ENCODE peak calls at places on chromosomes 5 and 9, in five cellular contexts. One of them, this sample, is unnamed. For H3K36me3, the result is how much of the 10 kb centered on the place peaks cover.

GRCh38 chr9:136618578-136619547 is 43.9 kb upstream of the EGFL7 start:
- DNase-seq in left lung: peak
- DNase-seq in H1: no peak
- DNase-seq in SK-N-SH: no peak
- DNase-seq in CD8-positive, alpha-beta T cell: no peak
- DNase-seq in this sample: no peak

GRCh38 chr9:94839398-94839797 is 112.9 kb downstream of the AOPEP start:
- DNase-seq in left lung: no peak
- DNase-seq in H1: no peak
- DNase-seq in SK-N-SH: no peak
- DNase-seq in CD8-positive, alpha-beta T cell: no peak
- DNase-seq in this sample: no peak

GRCh38 chr5:36526537-36526936 is 79.9 kb upstream of the SLC1A3 start:
- DNase-seq in left lung: no peak
- DNase-seq in H1: no peak
- DNase-seq in SK-N-SH: no peak
- DNase-seq in CD8-positive, alpha-beta T cell: no peak
- DNase-seq in this sample: no peak

GRCh38 chr9:17852108-17852507 is 273.2 kb downstream of the SH3GL2 start:
- DNase-seq in left lung: no peak
- DNase-seq in H1: no peak
- DNase-seq in SK-N-SH: no peak
- DNase-seq in CD8-positive, alpha-beta T cell: no peak
- DNase-seq in this sample: no peak

GRCh38 chr5:1945606-1946005 is 62.9 kb upstream of the IRX4 start:
- DNase-seq in left lung: no peak
- DNase-seq in H1: no peak
- DNase-seq in SK-N-SH: no peak
- DNase-seq in CD8-positive, alpha-beta T cell: no peak
- DNase-seq in this sample: no peak

GRCh38 chr9:118689280-118689679 is 680.0 kb downstream of the BRINP1 start:
- DNase-seq in left lung: no peak
- DNase-seq in H1: no peak
- DNase-seq in SK-N-SH: no peak
- DNase-seq in CD8-positive, alpha-beta T cell: no peak
- DNase-seq in this sample: no peak

GRCh38 chr5:81755320-81755719 is 4.4 kb upstream of the SSBP2 start:
- DNase-seq in left lung: no peak
- DNase-seq in H1: no peak
- DNase-seq in SK-N-SH: no peak
- DNase-seq in CD8-positive, alpha-beta T cell: no peak
- DNase-seq in this sample: no peak

GRCh38 chr9:107240260-107240659 is 42.8 kb upstream of the RAD23B start:
- DNase-seq in left lung: no peak
- DNase-seq in H1: no peak
- DNase-seq in SK-N-SH: no peak
- DNase-seq in CD8-positive, alpha-beta T cell: no peak
- DNase-seq in this sample: no peak

GRCh38 chr9:104906441-104907277 is 21.3 kb downstream of the ABCA1 start:
- DNase-seq in left lung: no peak
- DNase-seq in H1: peak
- DNase-seq in SK-N-SH: no peak
- DNase-seq in CD8-positive, alpha-beta T cell: no peak
- DNase-seq in this sample: no peak

GRCh38 chr5:22242532-22242931 is 610.6 kb downstream of the CDH12 start:
- DNase-seq in left lung: no peak
- DNase-seq in H1: no peak
- DNase-seq in SK-N-SH: peak
- DNase-seq in CD8-positive, alpha-beta T cell: no peak
- DNase-seq in this sample: no peak

GRCh38 chr5:114412509-114413171 is 50.8 kb downstream of the KCNN2 start:
- DNase-seq in left lung: no peak
- DNase-seq in H1: no peak
- DNase-seq in SK-N-SH: no peak
- DNase-seq in CD8-positive, alpha-beta T cell: no peak
- DNase-seq in this sample: no peak

GRCh38 chr9:114619205-114619758 is 8.2 kb downstream of the TMEM268 start:
- DNase-seq in left lung: peak
- DNase-seq in H1: no peak
- DNase-seq in SK-N-SH: no peak
- DNase-seq in CD8-positive, alpha-beta T cell: no peak
- DNase-seq in this sample: no peak

GRCh38 chr5:56415356-56415765 is 182.2 kb upstream of the ANKRD55 start:
- DNase-seq in left lung: peak
- DNase-seq in H1: no peak
- DNase-seq in SK-N-SH: no peak
- DNase-seq in CD8-positive, alpha-beta T cell: no peak
- DNase-seq in this sample: peak

GRCh38 chr9:130110166-130110565 is 56.5 kb downstream of the GPR107 start:
- DNase-seq in left lung: no peak
- DNase-seq in H1: no peak
- DNase-seq in SK-N-SH: no peak
- DNase-seq in CD8-positive, alpha-beta T cell: no peak
- DNase-seq in this sample: no peak

GRCh38 chr9:12657998-12658397 is 35.2 kb upstream of the TYRP1 start:
- DNase-seq in left lung: no peak
- DNase-seq in H1: no peak
- DNase-seq in SK-N-SH: no peak
- DNase-seq in CD8-positive, alpha-beta T cell: no peak
- DNase-seq in this sample: no peak

GRCh38 chr5:52950686-52951085 is 38.5 kb upstream of the ITGA2 start:
- DNase-seq in left lung: no peak
- DNase-seq in H1: no peak
- DNase-seq in SK-N-SH: no peak
- DNase-seq in CD8-positive, alpha-beta T cell: no peak
- DNase-seq in this sample: no peak

GRCh38 chr5:118980438-118980837 is 7.9 kb downstream of the DTWD2 start:
- DNase-seq in left lung: no peak
- DNase-seq in H1: no peak
- DNase-seq in SK-N-SH: no peak
- DNase-seq in CD8-positive, alpha-beta T cell: no peak
- DNase-seq in this sample: no peak

GRCh38 chr5:3226171-3226570 is 369.5 kb upstream of the IRX1 start:
- DNase-seq in left lung: no peak
- DNase-seq in H1: no peak
- DNase-seq in SK-N-SH: no peak
- DNase-seq in CD8-positive, alpha-beta T cell: no peak
- DNase-seq in this sample: no peak

GRCh38 chr9:91711755-91712591 is 238.1 kb downstream of the ROR2 start:
- DNase-seq in left lung: no peak
- DNase-seq in H1: no peak
- DNase-seq in SK-N-SH: no peak
- DNase-seq in CD8-positive, alpha-beta T cell: peak
- DNase-seq in this sample: no peak
- H3K4me3 ChIP-seq in left lung: no peak
- H3K4me3 ChIP-seq in H1: no peak
- H3K4me3 ChIP-seq in SK-N-SH: no peak
- H3K4me3 ChIP-seq in CD8-positive, alpha-beta T cell: peak
- H3K4me3 ChIP-seq in this sample: no peak

GRCh38 chr5:143406408-143406807 is 2.9 kb upstream of the NR3C1 start:
- DNase-seq in left lung: no peak
- DNase-seq in H1: no peak
- DNase-seq in SK-N-SH: no peak
- DNase-seq in CD8-positive, alpha-beta T cell: no peak
- DNase-seq in this sample: no peak

GRCh38 chr5:143403607-143404415 is at the start of gene NR3C1:
- DNase-seq in left lung: peak
- DNase-seq in H1: peak
- DNase-seq in SK-N-SH: peak
- DNase-seq in CD8-positive, alpha-beta T cell: peak
- DNase-seq in this sample: peak

GRCh38 chr5:143404416-143405062 is 1.1 kb upstream of the NR3C1 start:
- DNase-seq in left lung: peak
- DNase-seq in H1: peak
- DNase-seq in SK-N-SH: peak
- DNase-seq in CD8-positive, alpha-beta T cell: no peak
- DNase-seq in this sample: peak

GRCh38 chr5:143405747-143406098 is 2.2 kb upstream of the NR3C1 start:
- DNase-seq in left lung: no peak
- DNase-seq in H1: no peak
- DNase-seq in SK-N-SH: no peak
- DNase-seq in CD8-positive, alpha-beta T cell: no peak
- DNase-seq in this sample: no peak

DNA sequence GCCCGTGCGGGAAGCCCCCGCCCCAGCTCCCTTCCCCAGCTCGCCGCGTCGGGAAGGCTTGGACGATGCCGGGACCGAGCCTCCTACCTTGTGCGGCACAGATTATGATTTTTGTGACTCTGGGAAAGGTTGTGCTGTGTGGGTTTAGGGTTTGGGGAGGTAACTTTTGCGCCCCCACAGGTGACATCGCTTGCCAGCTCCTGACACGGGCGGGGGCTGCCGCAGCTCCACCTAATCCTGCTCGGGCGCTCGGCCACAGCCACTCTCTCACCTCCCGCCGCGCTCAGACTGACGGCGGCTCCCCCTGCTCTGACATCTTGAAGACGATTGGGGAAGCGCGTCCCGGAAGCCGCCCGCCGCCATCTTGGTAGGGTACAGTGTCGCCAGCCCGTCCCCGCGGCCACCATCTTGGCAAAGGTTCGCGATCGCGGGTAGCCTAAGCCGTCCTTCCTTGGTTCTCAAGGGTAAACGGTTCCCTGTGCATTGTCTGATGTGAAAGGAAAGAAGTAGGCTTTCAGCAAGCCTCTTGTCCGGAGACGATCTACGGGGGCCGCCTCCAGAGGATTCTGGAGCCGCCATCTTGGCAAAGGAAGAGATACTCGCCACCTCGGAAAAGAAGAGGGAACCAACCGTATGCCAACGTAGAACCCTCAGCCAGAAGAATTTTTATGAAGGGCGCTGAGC is 1.7 kb upstream of the NR3C1 start:
- DNase-seq in left lung: peak
- DNase-seq in H1: peak
- DNase-seq in SK-N-SH: peak
- DNase-seq in CD8-positive, alpha-beta T cell: peak
- DNase-seq in this sample: peak
- H3K36me3 ChIP-seq in left lung: under half
- H3K36me3 ChIP-seq in H1: under half
- H3K36me3 ChIP-seq in SK-N-SH: under half
- H3K36me3 ChIP-seq in CD8-positive, alpha-beta T cell: under half
- H3K36me3 ChIP-seq in this sample: under half

DNA sequence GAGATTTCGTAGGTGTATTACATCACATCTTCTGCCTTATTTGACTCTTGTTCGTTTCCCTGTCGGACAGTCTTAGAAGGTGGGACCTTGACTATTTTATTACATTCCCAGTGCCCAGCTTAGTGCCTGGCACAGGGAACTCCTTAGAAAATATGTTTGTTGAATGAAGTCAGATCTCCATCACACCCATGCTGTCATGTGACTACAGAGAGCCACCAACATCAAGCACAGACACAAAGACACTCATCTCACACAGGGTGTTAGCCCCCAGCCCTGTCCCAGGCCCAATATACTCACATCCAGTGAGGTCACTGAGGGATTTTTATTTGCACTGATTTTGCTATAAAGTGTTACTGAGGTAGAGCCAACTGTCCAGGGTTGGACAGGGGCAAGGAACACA is 692 bp upstream of the SRA1 start:
- DNase-seq in left lung: no peak
- DNase-seq in H1: no peak
- DNase-seq in SK-N-SH: no peak
- DNase-seq in CD8-positive, alpha-beta T cell: no peak
- DNase-seq in this sample: no peak
- H3K4me3 ChIP-seq in left lung: peak
- H3K4me3 ChIP-seq in H1: peak
- H3K4me3 ChIP-seq in SK-N-SH: no peak
- H3K4me3 ChIP-seq in CD8-positive, alpha-beta T cell: no peak
- H3K4me3 ChIP-seq in this sample: no peak

GRCh38 chr9:133098104-133098754 is 22.8 kb downstream of the RALGDS start:
- DNase-seq in left lung: peak
- DNase-seq in H1: no peak
- DNase-seq in SK-N-SH: no peak
- DNase-seq in CD8-positive, alpha-beta T cell: no peak
- DNase-seq in this sample: no peak
- H3K36me3 ChIP-seq in left lung: half or more
- H3K36me3 ChIP-seq in H1: under half
- H3K36me3 ChIP-seq in SK-N-SH: half or more
- H3K36me3 ChIP-seq in CD8-positive, alpha-beta T cell: half or more
- H3K36me3 ChIP-seq in this sample: half or more

GRCh38 chr5:10631597-10631996 is 67.7 kb downstream of the ANKRD33B start:
- DNase-seq in left lung: no peak
- DNase-seq in H1: no peak
- DNase-seq in SK-N-SH: no peak
- DNase-seq in CD8-positive, alpha-beta T cell: no peak
- DNase-seq in this sample: no peak
- H3K4me3 ChIP-seq in left lung: no peak
- H3K4me3 ChIP-seq in H1: no peak
- H3K4me3 ChIP-seq in SK-N-SH: no peak
- H3K4me3 ChIP-seq in CD8-positive, alpha-beta T cell: no peak
- H3K4me3 ChIP-seq in this sample: peak